ENCODE peak calls at places on chromosomes 16 and 17, in nine cellular contexts. C is transverse colon, A is A549, M is suprapubic skin, Y is ovary, X is SK-N-SH, B is HepG2, Q is H1, I is K562. D is an unnamed sample.

GRCh38 chr17:67281053-67281452 is 36.1 kb upstream of the HELZ start:
- DNase-seq in I (no peak), Q (no peak), A (no peak), Y (no peak), B (no peak), X (no peak), M (no peak), C (no peak), D (no peak)

GRCh38 chr16:19396555-19397011 is 21.1 kb upstream of the TMC5 start:
- DNase-seq in X (no peak), I (no peak), B (no peak), M (no peak), Y (no peak), Q (no peak), C (peak; percentile 84), A (no peak), D (no peak)

GRCh38 chr17:56230660-56231059 is 77.4 kb downstream of the ANKFN1 start:
- DNase-seq in M (no peak), I (no peak), C (no peak), A (no peak), Y (no peak), X (no peak), B (no peak), Q (no peak), D (peak; percentile 17)

GRCh38 chr17:81418710-81419332 is 23.6 kb downstream of the BAHCC1 start:
- DNase-seq in M (no peak), A (no peak), B (no peak), I (no peak), X (no peak), C (no peak), Y (no peak), Q (no peak), D (no peak)

GRCh38 chr17:1561420-1562177 is 993 bp downstream of the PITPNA start:
- DNase-seq in Y (no peak), A (peak; percentile 63), M (no peak), Q (peak; percentile 62), I (peak; percentile 47), C (no peak), X (peak; percentile 79), B (no peak), D (no peak)

GRCh38 chr17:48547839-48548686 is 3.2 kb upstream of the HOXB2 start:
- DNase-seq in C (no peak), Q (no peak), B (no peak), Y (no peak), M (no peak), X (no peak), I (peak; percentile 60), A (no peak), D (no peak)

GRCh38 chr16:82156761-82157654 is 13.0 kb downstream of the MPHOSPH6 start:
- DNase-seq in I (no peak), Q (no peak), Y (peak; percentile 10), M (no peak), C (no peak), A (no peak), X (no peak), B (no peak), D (no peak)

GRCh38 chr16:10240854-10241613 is 58.8 kb upstream of the GRIN2A start:
- DNase-seq in X (no peak), C (no peak), B (no peak), Y (no peak), M (no peak), Q (no peak), I (peak; percentile 54), A (no peak), D (no peak)

GRCh38 chr16:27444470-27444869 is 42.5 kb downstream of the IL21R start:
- DNase-seq in X (no peak), M (peak; percentile 49), A (no peak), C (no peak), I (no peak), B (no peak), Y (no peak), Q (no peak), D (no peak)

GRCh38 chr17:67461228-67461780 is 84.2 kb downstream of the PITPNC1 start:
- DNase-seq in Y (no peak), B (no peak), A (no peak), M (no peak), X (no peak), C (no peak), Q (no peak), I (no peak), D (no peak)

GRCh38 chr16:21263640-21264211 is 14.4 kb downstream of the CRYM start:
- DNase-seq in A (peak; percentile 30), Q (no peak), I (no peak), M (no peak), C (peak; percentile 43), X (peak; percentile 79), Y (no peak), B (peak; percentile 81), D (no peak)

GRCh38 chr17:53626286-53626685 is 196.4 kb upstream of the KIF2B start:
- DNase-seq in Y (no peak), X (no peak), C (no peak), Q (no peak), M (no peak), I (peak; percentile 25), B (no peak), A (no peak), D (no peak)

GRCh38 chr16:10608687-10609409 is 28.4 kb upstream of the EMP2 start:
- DNase-seq in I (no peak), A (no peak), B (no peak), C (no peak), X (no peak), M (no peak), Y (no peak), Q (no peak), D (no peak)

GRCh38 chr17:81537343-81537855 is 9.2 kb downstream of the FSCN2 start:
- DNase-seq in Q (peak; percentile 86), C (peak; percentile 67), M (no peak), X (peak; percentile 92), Y (no peak), I (peak; percentile 59), B (no peak), A (peak; percentile 77), D (no peak)

GRCh38 chr16:35909351-35909954 is 2450.0 kb downstream of the TP53TG3F start:
- DNase-seq in X (no peak), I (no peak), M (no peak), B (no peak), Q (no peak), Y (no peak), C (no peak), A (no peak), D (no peak)

GRCh38 chr16:50354629-50355456 is 13.9 kb downstream of the BRD7 start:
- DNase-seq in C (no peak), B (no peak), Y (no peak), M (no peak), Q (no peak), I (peak; percentile 30), X (peak; percentile 58), A (no peak), D (no peak)

GRCh38 chr16:89606006-89606405 is 7.4 kb upstream of the DPEP1 start:
- DNase-seq in A (no peak), M (no peak), I (no peak), Q (no peak), X (no peak), Y (no peak), C (no peak), B (no peak), D (no peak)

GRCh38 chr16:12083625-12084024 is 107.1 kb downstream of the SNX29 start:
- DNase-seq in I (no peak), M (peak; percentile 40), Q (no peak), A (no peak), X (no peak), B (no peak), Y (no peak), C (no peak), D (no peak)

GRCh38 chr17:79177877-79178276 is 103.3 kb downstream of the ENGASE start:
- DNase-seq in I (no peak), X (no peak), M (no peak), C (no peak), A (no peak), Y (no peak), Q (no peak), B (no peak), D (no peak)

GRCh38 chr17:55774834-55775233 is 24.0 kb downstream of the PCTP start:
- DNase-seq in X (no peak), C (no peak), I (no peak), A (no peak), B (peak; percentile 50), Y (no peak), M (no peak), Q (no peak), D (no peak)

GRCh38 chr16:22324787-22325597 is 27.8 kb downstream of the POLR3E start:
- DNase-seq in M (no peak), Q (no peak), X (no peak), Y (no peak), A (no peak), I (no peak), B (no peak), C (no peak), D (no peak)

GRCh38 chr16:27374794-27375499 is 27.0 kb upstream of the IL21R start:
- DNase-seq in X (peak; percentile 76), Y (no peak), C (peak; percentile 58), I (peak; percentile 89), B (peak; percentile 92), M (peak; percentile 73), Q (peak; percentile 93), A (peak; percentile 81), D (peak; percentile 23)

GRCh38 chr16:57810197-57811024 is 8.1 kb upstream of the KIFC3 start:
- DNase-seq in B (peak; percentile 92), M (peak; percentile 92), I (peak; percentile 90), Y (peak; percentile 42), Q (no peak), X (no peak), C (peak; percentile 92), A (peak; percentile 94), D (peak; percentile 56)
- TF ChIP-seq EP300 in B (no peak), M (no peak), I (peak; percentile 88), Y (no peak), Q (no peak), X (no peak), C (no peak), A (peak; percentile 91), D (peak; percentile 25)

GRCh38 chr16:56950881-56951771 is 10.6 kb upstream of the CETP start:
- DNase-seq in I (peak; percentile 55), Q (peak; percentile 74), C (peak; percentile 59), A (peak; percentile 60), Y (peak; percentile 39), M (no peak), B (peak; percentile 61), X (peak; percentile 82), D (peak; percentile 41)
- TF ChIP-seq CTCF in I (peak; percentile 82), Q (peak; percentile 88), C (peak; percentile 52), A (peak; percentile 58), Y (peak; percentile 28), M (peak; percentile 48), B (peak; percentile 98), X (peak; percentile 65), D (peak; percentile 38)

GRCh38 chr16:79042886-79043285 is 557.7 kb downstream of the MAF start:
- DNase-seq in C (no peak), A (no peak), I (no peak), B (no peak), Q (no peak), X (no peak), M (no peak), Y (no peak), D (no peak)
- H3K27ac ChIP-seq in C (no peak overlapping the region), A (no peak overlapping the region), I (no peak overlapping the region), B (no peak overlapping the region), Q (no peak overlapping the region), X (no peak overlapping the region), M (no peak overlapping the region), Y (no peak overlapping the region), D (no peak overlapping the region)

DNA sequence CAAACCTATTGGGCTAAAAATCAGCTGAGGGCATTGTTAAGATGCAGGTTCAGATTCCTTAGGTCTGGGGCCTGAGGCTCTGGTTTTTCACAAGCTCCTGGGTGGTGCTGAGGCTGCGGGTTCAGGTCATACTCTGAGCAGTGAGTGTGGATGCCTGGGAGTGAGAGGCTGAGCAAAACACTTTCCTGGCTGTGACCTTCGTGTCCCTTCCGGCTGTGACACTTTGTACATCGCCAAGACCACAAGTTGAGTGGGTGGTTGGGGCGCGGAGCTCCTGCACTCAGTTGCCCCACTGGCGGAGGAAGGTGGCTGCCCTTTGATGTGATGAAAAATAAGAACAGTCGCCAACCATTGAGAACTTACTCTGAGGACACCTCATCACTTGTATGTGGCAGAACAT is 24.8 kb downstream of the CCR7 start:
- DNase-seq in I (no peak), C (no peak), M (no peak), Y (peak; percentile 13), B (no peak), Q (no peak), A (no peak), X (no peak), D (no peak)
- TF ChIP-seq EP300 in I (no peak), C (no peak), M (no peak), Y (no peak), B (no peak), Q (no peak), A (no peak), X (no peak), D (no peak)